ENCODE peak calls at places on chromosomes 4 and X, in seven cellular contexts. G is astrocyte, K is neuronal stem cell, M is MM.1S, T is mesenchymal stem cell, Q is fibroblast of lung, N is GM12878. P is an unnamed sample. For H3K4me1, the result is how much of the 10 kb centered on the place peaks cover.

GRCh38 chr4:127870688-127871087 is 10.0 kb upstream of the PLK4 start:
- DNase-seq in G (peak), K (no peak), M (no peak), T (peak), Q (peak), N (no peak), P (peak)

GRCh38 chrX:22343192-22343591 is 70.5 kb downstream of the CBLL2 start:
- DNase-seq in G (no peak), K (no peak), M (no peak), T (no peak), Q (no peak), N (no peak), P (no peak)

GRCh38 chr4:151953286-151953685 is 192.5 kb upstream of the GATB start:
- DNase-seq in G (no peak), K (no peak), M (no peak), T (no peak), Q (no peak), N (no peak), P (no peak)

GRCh38 chrX:131729295-131729694 is 185.4 kb downstream of the OR13H1 start:
- DNase-seq in G (peak), K (no peak), M (peak), T (no peak), Q (no peak), N (peak), P (peak)

GRCh38 chrX:20595928-20596550 is 329.3 kb upstream of the RPS6KA3 start:
- DNase-seq in G (peak), K (no peak), M (no peak), T (peak), Q (peak), N (no peak), P (peak)

GRCh38 chr4:159358226-159358625 is 255.3 kb downstream of the RAPGEF2 start:
- DNase-seq in G (peak), K (no peak), M (no peak), T (peak), Q (peak), N (no peak), P (peak)

GRCh38 chr4:38030023-38030422 is 69.8 kb downstream of the PTTG2 start:
- DNase-seq in G (peak), K (no peak), M (no peak), T (no peak), Q (no peak), N (no peak), P (no peak)

GRCh38 chr4:124958812-124959211 is 246.3 kb upstream of the ANKRD50 start:
- DNase-seq in G (no peak), K (no peak), M (peak), T (no peak), Q (no peak), N (no peak), P (peak)

GRCh38 chr4:38034986-38035882 is 75.0 kb downstream of the PTTG2 start:
- DNase-seq in G (peak), K (peak), M (peak), T (peak), Q (peak), N (no peak), P (peak)

GRCh38 chr4:40185830-40186664 is 10.8 kb upstream of the RHOH start:
- DNase-seq in G (peak), K (no peak), M (no peak), T (no peak), Q (no peak), N (peak), P (peak)

GRCh38 chrX:56800801-56801200 is 71.8 kb downstream of the NBDY start:
- DNase-seq in G (no peak), K (no peak), M (peak), T (no peak), Q (no peak), N (no peak), P (no peak)

GRCh38 chrX:149032449-149032848 is 472.7 kb downstream of the IDS start:
- DNase-seq in G (no peak), K (no peak), M (no peak), T (no peak), Q (no peak), N (no peak), P (no peak)

GRCh38 chr4:149549911-149550310 is 265.7 kb downstream of the IQCM start:
- DNase-seq in G (peak), K (no peak), M (no peak), T (no peak), Q (peak), N (no peak), P (peak)

GRCh38 chr4:2828758-2829181 is 14.9 kb upstream of the ADD1 start:
- DNase-seq in G (no peak), K (no peak), M (no peak), T (no peak), Q (no peak), N (no peak), P (no peak)

GRCh38 chr4:16248605-16249004 is 22.3 kb upstream of the TAPT1 start:
- DNase-seq in G (no peak), K (no peak), M (no peak), T (no peak), Q (no peak), N (no peak), P (no peak)

GRCh38 chrX:26295425-26295824 is 79.5 kb downstream of the MAGEB5 start:
- DNase-seq in G (no peak), K (no peak), M (no peak), T (no peak), Q (no peak), N (no peak), P (no peak)

GRCh38 chr4:3062466-3062865 is 11.9 kb downstream of the HTT-AS start:
- DNase-seq in G (peak), K (no peak), M (peak), T (peak), Q (peak), N (no peak), P (no peak)

GRCh38 chr4:140296871-140297570 is 76.4 kb upstream of the SCOC start:
- DNase-seq in G (peak), K (no peak), M (no peak), T (peak), Q (no peak), N (no peak), P (peak)

GRCh38 chr4:27381806-27382205 is 521.2 kb downstream of the STIM2 start:
- DNase-seq in G (peak), K (no peak), M (no peak), T (no peak), Q (no peak), N (no peak), P (no peak)

GRCh38 chrX:53681661-53682060 is 4.9 kb downstream of the HUWE1 start:
- DNase-seq in G (peak), K (no peak), M (no peak), T (no peak), Q (peak), N (no peak), P (peak)

GRCh38 chr4:139783761-139784484 is 118.3 kb downstream of the MGST2 start:
- DNase-seq in G (no peak), K (no peak), M (no peak), T (no peak), Q (no peak), N (no peak), P (no peak)

GRCh38 chr4:184163813-184164212 is 53.9 kb downstream of the ENPP6 start:
- DNase-seq in G (no peak), K (no peak), M (no peak), T (peak), Q (peak), N (no peak), P (peak)

GRCh38 chr4:37246891-37247290 is 2.3 kb downstream of the NWD2 start:
- DNase-seq in G (no peak), K (no peak), M (no peak), T (no peak), Q (no peak), N (no peak), P (no peak)

GRCh38 chr4:101037938-101038413 is 309.4 kb downstream of the PPP3CA start:
- DNase-seq in G (no peak), K (no peak), M (no peak), T (no peak), Q (no peak), N (no peak), P (no peak)

GRCh38 chr4:16129336-16129735 is 45.5 kb upstream of the PROM1 start:
- DNase-seq in G (no peak), K (no peak), M (no peak), T (no peak), Q (no peak), N (no peak), P (no peak)

GRCh38 chr4:154491731-154492249 is at the start of gene DCHS2:
- DNase-seq in G (no peak), K (peak), M (no peak), T (no peak), Q (no peak), N (no peak), P (peak)

GRCh38 chr4:56979674-56980073 is 978 bp downstream of the POLR2B start:
- DNase-seq in G (no peak), K (no peak), M (peak), T (peak), Q (no peak), N (no peak), P (peak)
- H3K4me1 ChIP-seq in G (under half), K (under half), M (under half), T (under half), Q (under half), N (under half), P (under half)

GRCh38 chr4:80717204-80717603 is 313.3 kb upstream of the BMP3 start:
- DNase-seq in G (no peak), K (no peak), M (no peak), T (no peak), Q (no peak), N (no peak), P (no peak)
- H3K9ac ChIP-seq in G (no peak), K (no peak), M (no peak), T (no peak), Q (no peak), N (no peak), P (no peak)

DNA sequence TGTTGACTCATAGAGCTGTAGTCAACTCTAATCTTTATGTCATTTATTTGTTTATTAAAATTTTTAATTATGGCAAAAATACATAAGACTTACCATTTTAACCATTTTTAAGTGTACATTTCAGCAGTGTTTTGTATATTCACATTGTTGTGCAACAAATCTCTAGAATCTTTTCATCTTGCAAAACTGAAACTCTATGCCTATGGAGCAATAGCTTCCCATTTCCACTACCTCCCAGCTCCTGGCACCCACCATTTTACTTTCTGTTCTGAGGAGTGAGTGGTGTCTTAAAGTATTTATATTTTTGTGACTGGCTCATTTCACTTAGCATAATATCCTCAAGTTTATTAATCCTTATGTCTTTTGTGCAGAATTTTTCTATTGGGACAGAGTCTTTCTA is 181.0 kb downstream of the GPAT3 start:
- DNase-seq in G (no peak), K (no peak), M (no peak), T (peak), Q (peak), N (no peak), P (peak)
- H3K4me3 ChIP-seq in G (no peak), K (no peak), M (no peak), T (no peak), Q (no peak), N (no peak), P (no peak)

DNA sequence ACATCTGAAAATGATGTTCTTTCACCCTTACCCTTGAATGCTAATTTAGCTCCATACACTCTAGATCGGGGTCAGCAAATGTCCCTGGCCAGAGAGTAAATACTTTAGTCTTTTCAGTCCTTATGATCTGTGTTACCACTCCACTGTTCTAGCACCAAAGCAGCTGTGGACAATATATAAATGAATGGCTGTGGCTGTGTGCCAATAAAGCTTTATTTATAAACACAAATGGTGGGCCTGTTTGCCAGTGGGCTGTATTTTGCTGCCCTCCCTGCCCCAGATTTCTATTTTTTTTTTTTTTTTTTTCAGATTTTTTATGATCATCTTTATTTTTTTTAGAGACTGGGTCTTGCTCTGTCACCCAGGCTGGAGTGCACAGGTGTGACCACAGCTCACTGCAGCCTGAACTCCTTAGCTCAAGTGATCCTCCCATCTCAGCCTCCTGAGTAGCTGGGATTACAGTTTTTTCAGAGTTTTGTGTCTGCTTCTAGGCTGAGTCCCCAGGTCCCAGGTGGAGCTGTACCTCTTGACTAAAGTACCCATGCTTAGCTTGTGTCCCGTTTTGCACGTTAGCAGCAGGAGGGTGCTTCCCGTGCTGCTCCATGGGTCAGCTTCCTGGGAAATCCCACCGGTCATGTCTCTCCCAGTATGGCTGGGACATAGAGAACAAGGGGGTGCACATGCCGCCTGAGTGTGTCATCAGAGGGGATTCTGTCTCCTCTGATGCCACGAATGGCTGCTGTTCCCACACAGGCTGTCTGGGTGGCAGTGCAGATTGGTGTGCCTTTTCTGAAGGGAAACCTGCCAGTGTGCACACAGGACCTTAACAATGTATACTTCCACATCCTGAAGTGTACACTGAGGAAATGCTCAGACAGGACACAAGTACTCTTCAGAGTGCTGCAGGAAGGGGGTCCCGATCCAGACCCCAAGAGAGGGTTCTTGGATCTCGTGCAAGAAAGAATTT is 16.0 kb upstream of the GRPEL1 start:
- DNase-seq in G (no peak), K (no peak), M (no peak), T (peak), Q (no peak), N (no peak), P (no peak)
- H3K4me1 ChIP-seq in G (under half), K (under half), M (under half), T (under half), Q (under half), N (under half), P (under half)

GRCh38 chr4:106344324-106344970 is 24.1 kb downstream of the GIMD1 start:
- DNase-seq in G (peak), K (no peak), M (no peak), T (peak), Q (peak), N (no peak), P (peak)

GRCh38 chr4:106338671-106339070 is 22.3 kb downstream of the AIMP1 start:
- DNase-seq in G (no peak), K (no peak), M (no peak), T (no peak), Q (no peak), N (no peak), P (no peak)

GRCh38 chr4:106347167-106347566 is 21.4 kb downstream of the GIMD1 start:
- DNase-seq in G (no peak), K (no peak), M (no peak), T (no peak), Q (no peak), N (no peak), P (no peak)

GRCh38 chr4:106340774-106341173 is 24.4 kb downstream of the AIMP1 start:
- DNase-seq in G (no peak), K (no peak), M (no peak), T (no peak), Q (no peak), N (no peak), P (no peak)

GRCh38 chr4:106343865-106344264 is 24.7 kb downstream of the GIMD1 start:
- DNase-seq in G (no peak), K (no peak), M (no peak), T (no peak), Q (no peak), N (no peak), P (no peak)
- H3K9ac ChIP-seq in G (no peak), K (no peak), M (no peak), T (no peak), Q (no peak), N (no peak), P (no peak)